ENCODE peak calls at places on chromosome 14, in seven cellular contexts. G, W, E, D, B, Y and L are unnamed samples.

GRCh38 chr14:34465069-34465859 is 3.2 kb upstream of the SPTSSA start:
- DNase-seq in G (no peak), W (peak), E (no peak), D (no peak), B (no peak), Y (no peak), L (no peak)

GRCh38 chr14:102774391-102775153 is 2.7 kb upstream of the TRAF3 start:
- DNase-seq in G (peak), W (peak), E (no peak), D (peak), B (peak), Y (peak), L (peak)

GRCh38 chr14:95043314-95043713 is 114.0 kb downstream of the DICER1 start:
- DNase-seq in G (no peak), W (no peak), E (no peak), D (peak), B (no peak), Y (no peak), L (no peak)

GRCh38 chr14:69260246-69260978 is 454 bp downstream of the GALNT16 start:
- DNase-seq in G (peak), W (peak), E (no peak), D (peak), B (peak), Y (no peak), L (peak)

GRCh38 chr14:94975366-94975765 is 182.0 kb downstream of the DICER1 start:
- DNase-seq in G (no peak), W (no peak), E (no peak), D (no peak), B (no peak), Y (no peak), L (no peak)

GRCh38 chr14:71764701-71765347 is 167.4 kb upstream of the RGS6 start:
- DNase-seq in G (no peak), W (no peak), E (no peak), D (peak), B (no peak), Y (no peak), L (no peak)

GRCh38 chr14:41606249-41607118 is at the start of gene LRFN5:
- DNase-seq in G (peak), W (no peak), E (no peak), D (peak), B (peak), Y (no peak), L (no peak)

GRCh38 chr14:105413542-105413886 is 6.1 kb upstream of the MTA1 start:
- DNase-seq in G (peak), W (no peak), E (no peak), D (peak), B (no peak), Y (no peak), L (no peak)

GRCh38 chr14:49250109-49250508 is 336.1 kb downstream of the RPS29 start:
- DNase-seq in G (no peak), W (no peak), E (no peak), D (no peak), B (no peak), Y (no peak), L (peak)

GRCh38 chr14:23693252-23693775 is 57.1 kb downstream of the DHRS2 start:
- DNase-seq in G (no peak), W (no peak), E (no peak), D (no peak), B (no peak), Y (no peak), L (no peak)

GRCh38 chr14:95774265-95775160 is 60.6 kb upstream of the TCL1A start:
- DNase-seq in G (peak), W (peak), E (peak), D (peak), B (peak), Y (peak), L (peak)

GRCh38 chr14:31990183-31990862 is 86.8 kb upstream of the ARHGAP5 start:
- DNase-seq in G (no peak), W (no peak), E (no peak), D (no peak), B (no peak), Y (no peak), L (no peak)

GRCh38 chr14:77498120-77498979 is at the start of gene ISM2:
- DNase-seq in G (peak), W (peak), E (no peak), D (peak), B (peak), Y (no peak), L (peak)

GRCh38 chr14:90388437-90388836 is 8.4 kb upstream of the CALM1 start:
- DNase-seq in G (no peak), W (peak), E (no peak), D (no peak), B (no peak), Y (no peak), L (peak)

GRCh38 chr14:95498622-95499353 is 17.7 kb downstream of the SYNE3 start:
- DNase-seq in G (no peak), W (no peak), E (no peak), D (no peak), B (no peak), Y (no peak), L (no peak)

GRCh38 chr14:105250008-105250366 is 1.7 kb downstream of the BTBD6 start:
- DNase-seq in G (no peak), W (no peak), E (no peak), D (no peak), B (no peak), Y (no peak), L (no peak)

GRCh38 chr14:100239200-100239839 is 376 bp downstream of the YY1 start:
- DNase-seq in G (no peak), W (no peak), E (no peak), D (no peak), B (no peak), Y (no peak), L (no peak)

GRCh38 chr14:93332032-93332852 is 594 bp downstream of the BTBD7 start:
- DNase-seq in G (peak), W (peak), E (no peak), D (peak), B (peak), Y (peak), L (no peak)

GRCh38 chr14:77120771-77121743 is 20.5 kb downstream of the ZDHHC22 start:
- DNase-seq in G (no peak), W (no peak), E (no peak), D (peak), B (no peak), Y (peak), L (no peak)

GRCh38 chr14:105852378-105853088 is 326.1 kb downstream of the TMEM121 start:
- DNase-seq in G (no peak), W (no peak), E (no peak), D (peak), B (no peak), Y (peak), L (peak)

GRCh38 chr14:53109028-53109687 is 44.0 kb downstream of the DDHD1 start:
- DNase-seq in G (no peak), W (no peak), E (peak), D (no peak), B (no peak), Y (peak), L (no peak)

GRCh38 chr14:55438066-55438683 is 2.2 kb downstream of the TBPL2 start:
- DNase-seq in G (peak), W (peak), E (no peak), D (peak), B (peak), Y (peak), L (no peak)

GRCh38 chr14:79665556-79665955 is 545.7 kb downstream of the DIO2 start:
- DNase-seq in G (no peak), W (no peak), E (no peak), D (no peak), B (no peak), Y (no peak), L (no peak)

GRCh38 chr14:38127784-38128183 is 79.9 kb upstream of the SSTR1 start:
- DNase-seq in G (no peak), W (no peak), E (no peak), D (no peak), B (no peak), Y (peak), L (no peak)

GRCh38 chr14:76294876-76295275 is 81.1 kb upstream of the ESRRB start:
- DNase-seq in G (no peak), W (no peak), E (no peak), D (peak), B (no peak), Y (no peak), L (no peak)

GRCh38 chr14:96511146-96511545 is 9.0 kb downstream of the PAPOLA start:
- DNase-seq in G (no peak), W (no peak), E (no peak), D (no peak), B (no peak), Y (no peak), L (no peak)